ENCODE peak calls at places on chromosomes 2 and 18, in eight cellular contexts. H is psoas muscle, V is RWPE1, J is testis, Z is right lobe of liver, L is Karpas-422, M is heart left ventricle, W is SJSA1. F is an unnamed sample.

GRCh38 chr2:162118166-162119031 is 33.6 kb downstream of the GCG start:
- DNase-seq in H (peak), V (peak), J (no peak), Z (no peak), L (no peak), M (no peak), W (no peak), F (peak)

GRCh38 chr2:85089464-85090072 is 43.6 kb upstream of the TCF7L1 start:
- DNase-seq in H (no peak), V (no peak), J (no peak), Z (no peak), L (no peak), M (no peak), W (no peak), F (no peak)

GRCh38 chr2:9164112-9164608 is 42.5 kb upstream of the ASAP2 start:
- DNase-seq in H (no peak), V (no peak), J (no peak), Z (no peak), L (no peak), M (no peak), W (no peak), F (no peak)

GRCh38 chr2:144320491-144320890 is 199.4 kb downstream of the ZEB2 start:
- DNase-seq in H (no peak), V (peak), J (no peak), Z (no peak), L (peak), M (no peak), W (no peak), F (no peak)

GRCh38 chr2:95021015-95021399 is 4.5 kb upstream of the MAL start:
- DNase-seq in H (no peak), V (no peak), J (no peak), Z (no peak), L (no peak), M (no peak), W (no peak), F (no peak)

GRCh38 chr2:74333175-74333574 is 10.0 kb downstream of the SLC4A5 start:
- DNase-seq in H (no peak), V (no peak), J (peak), Z (no peak), L (peak), M (no peak), W (no peak), F (no peak)

GRCh38 chr2:113036763-113037162 is 15.9 kb downstream of the IL36B start:
- DNase-seq in H (no peak), V (no peak), J (no peak), Z (no peak), L (no peak), M (no peak), W (no peak), F (no peak)

GRCh38 chr2:239737144-239737463 is 288.0 kb downstream of the NDUFA10 start:
- DNase-seq in H (no peak), V (no peak), J (no peak), Z (peak), L (no peak), M (peak), W (no peak), F (no peak)

GRCh38 chr2:180419212-180419611 is 412.1 kb upstream of the CWC22 start:
- DNase-seq in H (no peak), V (no peak), J (no peak), Z (no peak), L (no peak), M (no peak), W (no peak), F (no peak)

GRCh38 chr2:30422437-30422805 is 24.6 kb upstream of the LCLAT1 start:
- DNase-seq in H (no peak), V (no peak), J (no peak), Z (no peak), L (no peak), M (no peak), W (peak), F (peak)

GRCh38 chr2:4354678-4355077 is 651.3 kb downstream of the DCDC2C start:
- DNase-seq in H (no peak), V (no peak), J (peak), Z (no peak), L (peak), M (no peak), W (no peak), F (no peak)

GRCh38 chr2:110983130-110983529 is 137.6 kb upstream of the BCL2L11 start:
- DNase-seq in H (no peak), V (no peak), J (no peak), Z (no peak), L (no peak), M (no peak), W (no peak), F (no peak)

GRCh38 chr18:40939636-40940035 is 1015.4 kb upstream of the PIK3C3 start:
- DNase-seq in H (no peak), V (no peak), J (peak), Z (no peak), L (no peak), M (no peak), W (no peak), F (peak)

GRCh38 chr2:165895974-165896373 is 57.6 kb downstream of the TTC21B start:
- DNase-seq in H (no peak), V (no peak), J (no peak), Z (no peak), L (no peak), M (no peak), W (no peak), F (no peak)

GRCh38 chr2:183063083-183063482 is 15.5 kb upstream of the DUSP19 start:
- DNase-seq in H (no peak), V (no peak), J (no peak), Z (no peak), L (no peak), M (no peak), W (no peak), F (no peak)

GRCh38 chr18:76491436-76491800 is 3.6 kb downstream of the ZNF516 start:
- DNase-seq in H (peak), V (peak), J (peak), Z (peak), L (peak), M (peak), W (no peak), F (peak)

GRCh38 chr18:48996901-48997463 is 46.2 kb upstream of the SMAD7 start:
- DNase-seq in H (no peak), V (no peak), J (no peak), Z (no peak), L (no peak), M (peak), W (peak), F (peak)

GRCh38 chr18:69943021-69943420 is 4.7 kb downstream of the CD226 start:
- DNase-seq in H (no peak), V (no peak), J (no peak), Z (no peak), L (peak), M (no peak), W (no peak), F (no peak)

DNA sequence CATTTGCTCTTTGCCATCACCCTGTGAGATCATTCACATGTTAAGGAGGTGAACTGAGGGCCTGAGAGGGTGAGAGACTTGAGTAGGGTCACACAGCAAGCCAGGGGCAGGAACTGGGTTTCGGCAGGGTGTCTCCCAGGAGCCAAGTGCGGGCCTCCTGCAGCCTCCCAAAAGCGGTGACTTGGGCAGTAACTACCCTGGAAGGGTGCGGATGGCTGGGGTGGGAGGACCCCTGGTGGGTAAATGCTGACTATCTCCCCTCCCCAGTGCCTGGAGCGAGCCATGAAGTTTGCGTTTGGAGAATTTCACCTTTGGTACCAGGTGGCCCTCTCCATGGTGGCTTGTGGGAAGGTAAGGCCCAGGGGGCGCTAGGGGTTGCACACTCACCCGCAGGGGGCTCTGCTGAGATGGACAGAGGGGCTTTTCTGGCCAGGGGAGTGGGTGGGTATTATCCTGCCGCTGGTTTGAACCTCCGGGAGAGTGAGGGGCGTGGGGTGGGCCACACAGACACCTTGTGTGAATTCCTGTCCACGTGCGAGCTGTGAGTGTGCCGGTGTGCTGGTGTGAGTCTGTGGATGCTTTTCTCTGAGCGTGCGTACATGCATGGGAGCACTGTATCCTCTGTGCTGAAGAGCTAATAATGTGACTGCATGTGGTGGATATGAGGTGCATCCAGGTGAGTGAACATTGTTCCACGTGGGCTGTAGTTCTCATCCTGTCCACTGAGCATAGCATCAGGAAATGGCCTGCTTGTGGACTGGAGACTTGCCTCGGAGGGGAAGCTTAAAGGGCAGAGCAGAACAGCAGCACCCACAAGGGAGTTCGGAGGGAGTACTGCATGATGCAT is 91.0 kb upstream of the MCFD2 start:
- DNase-seq in H (no peak), V (no peak), J (no peak), Z (no peak), L (no peak), M (peak), W (no peak), F (peak)
- H3K27ac ChIP-seq in H (peak), V (peak), J (peak), Z (no peak), L (no peak), M (no peak), W (no peak), F (peak)

GRCh38 chr18:8787764-8788163 is 82.4 kb downstream of the MTCL1 start:
- DNase-seq in H (no peak), V (no peak), J (no peak), Z (no peak), L (no peak), M (no peak), W (peak), F (no peak)
- H3K27ac ChIP-seq in H (no peak), V (no peak), J (no peak), Z (no peak), L (no peak), M (no peak), W (no peak), F (no peak)

GRCh38 chr2:97957432-97958183 is 38.1 kb downstream of the TMEM131 start:
- DNase-seq in H (no peak), V (no peak), J (no peak), Z (no peak), L (no peak), M (no peak), W (no peak), F (no peak)
- H3K27ac ChIP-seq in H (peak), V (no peak), J (no peak), Z (no peak), L (no peak), M (no peak), W (no peak), F (no peak)

GRCh38 chr2:207150294-207150693 is 15.5 kb downstream of the KLF7 start:
- DNase-seq in H (no peak), V (no peak), J (no peak), Z (no peak), L (no peak), M (no peak), W (no peak), F (no peak)
- H3K27ac ChIP-seq in H (no peak), V (no peak), J (no peak), Z (no peak), L (no peak), M (no peak), W (no peak), F (no peak)

GRCh38 chr2:72886505-72887031 is 640 bp upstream of the SPR start:
- DNase-seq in H (no peak), V (no peak), J (no peak), Z (no peak), L (no peak), M (no peak), W (no peak), F (no peak)
- H3K27ac ChIP-seq in H (peak), V (peak), J (peak), Z (peak), L (no peak), M (no peak), W (no peak), F (no peak)

GRCh38 chr18:23453657-23454011 is 547 bp downstream of the RIOK3 start:
- DNase-seq in H (no peak), V (peak), J (no peak), Z (no peak), L (peak), M (no peak), W (no peak), F (no peak)

GRCh38 chr18:23452728-23453656 is at the start of gene RIOK3:
- DNase-seq in H (peak), V (peak), J (peak), Z (peak), L (peak), M (peak), W (peak), F (peak)

GRCh38 chr18:23451491-23451890 is 1.6 kb upstream of the RIOK3 start:
- DNase-seq in H (no peak), V (no peak), J (no peak), Z (no peak), L (no peak), M (no peak), W (no peak), F (no peak)

GRCh38 chr18:23451011-23451410 is 2.1 kb upstream of the RIOK3 start:
- DNase-seq in H (no peak), V (no peak), J (no peak), Z (no peak), L (no peak), M (no peak), W (no peak), F (no peak)

GRCh38 chr18:23452347-23452727 is 750 bp upstream of the RIOK3 start:
- DNase-seq in H (no peak), V (no peak), J (no peak), Z (no peak), L (no peak), M (no peak), W (no peak), F (no peak)
- H3K27ac ChIP-seq in H (peak), V (peak), J (peak), Z (peak), L (no peak), M (peak), W (peak), F (no peak)

GRCh38 chr2:20352230-20353216 is 1.9 kb upstream of the PUM2 start:
- DNase-seq in H (no peak), V (no peak), J (no peak), Z (no peak), L (peak), M (no peak), W (no peak), F (no peak)
- H3K27ac ChIP-seq in H (peak), V (no peak), J (peak), Z (peak), L (no peak), M (no peak), W (no peak), F (no peak)

GRCh38 chr2:219042157-219042556 is 841 bp upstream of the CFAP65 start:
- DNase-seq in H (no peak), V (no peak), J (no peak), Z (no peak), L (no peak), M (no peak), W (no peak), F (no peak)

GRCh38 chr2:219035942-219036341 is 5.4 kb downstream of the CFAP65 start:
- DNase-seq in H (no peak), V (no peak), J (no peak), Z (no peak), L (no peak), M (no peak), W (no peak), F (no peak)

GRCh38 chr2:219037783-219038549 is 3.4 kb downstream of the CFAP65 start:
- DNase-seq in H (no peak), V (no peak), J (no peak), Z (no peak), L (no peak), M (no peak), W (no peak), F (no peak)

GRCh38 chr2:219041252-219041651 is at the start of gene CFAP65:
- DNase-seq in H (no peak), V (peak), J (peak), Z (no peak), L (no peak), M (no peak), W (no peak), F (no peak)

DNA sequence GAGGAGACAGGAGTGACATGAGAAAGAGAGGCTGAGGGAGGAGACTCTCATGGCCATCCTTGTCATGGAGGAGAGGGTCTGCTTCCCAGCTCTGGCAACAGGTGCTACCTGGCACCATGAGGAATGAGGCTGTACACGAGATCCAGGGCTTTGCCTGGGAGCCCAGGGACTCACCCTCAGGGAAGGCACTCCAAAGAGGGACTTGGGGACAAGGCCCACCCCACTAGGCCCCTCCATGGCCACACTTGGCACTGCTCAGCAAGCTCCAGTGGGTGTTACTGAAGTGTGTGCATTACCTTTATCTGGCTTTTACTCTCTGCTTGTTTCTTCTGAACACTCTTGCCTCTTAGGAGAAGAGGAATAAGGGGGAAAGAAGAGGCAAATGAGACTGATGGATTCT is 2.7 kb downstream of the CFAP65 start:
- DNase-seq in H (no peak), V (no peak), J (no peak), Z (no peak), L (no peak), M (no peak), W (no peak), F (no peak)
- H3K27ac ChIP-seq in H (no peak), V (no peak), J (no peak), Z (no peak), L (no peak), M (no peak), W (no peak), F (no peak)

DNA sequence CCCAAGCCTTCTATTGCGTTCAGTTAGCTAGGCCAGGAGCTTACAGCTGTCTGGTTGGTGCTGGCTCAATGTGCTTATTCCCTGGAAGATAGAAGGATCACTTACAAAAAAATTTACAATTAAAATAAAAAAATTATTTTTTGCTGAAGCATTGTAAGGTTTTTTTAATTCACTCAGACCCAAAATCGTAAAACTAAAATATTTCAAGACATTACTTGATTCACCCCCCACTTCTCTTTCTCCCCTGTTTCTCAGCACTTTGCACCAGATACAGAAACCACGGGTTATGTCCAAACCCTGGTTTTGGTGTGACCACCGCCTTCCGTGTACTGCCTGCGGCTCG is 901 bp upstream of the PTPRM start:
- DNase-seq in H (no peak), V (no peak), J (no peak), Z (no peak), L (no peak), M (no peak), W (no peak), F (no peak)
- H3K27ac ChIP-seq in H (peak), V (peak), J (peak), Z (peak), L (no peak), M (peak), W (peak), F (peak)

DNA sequence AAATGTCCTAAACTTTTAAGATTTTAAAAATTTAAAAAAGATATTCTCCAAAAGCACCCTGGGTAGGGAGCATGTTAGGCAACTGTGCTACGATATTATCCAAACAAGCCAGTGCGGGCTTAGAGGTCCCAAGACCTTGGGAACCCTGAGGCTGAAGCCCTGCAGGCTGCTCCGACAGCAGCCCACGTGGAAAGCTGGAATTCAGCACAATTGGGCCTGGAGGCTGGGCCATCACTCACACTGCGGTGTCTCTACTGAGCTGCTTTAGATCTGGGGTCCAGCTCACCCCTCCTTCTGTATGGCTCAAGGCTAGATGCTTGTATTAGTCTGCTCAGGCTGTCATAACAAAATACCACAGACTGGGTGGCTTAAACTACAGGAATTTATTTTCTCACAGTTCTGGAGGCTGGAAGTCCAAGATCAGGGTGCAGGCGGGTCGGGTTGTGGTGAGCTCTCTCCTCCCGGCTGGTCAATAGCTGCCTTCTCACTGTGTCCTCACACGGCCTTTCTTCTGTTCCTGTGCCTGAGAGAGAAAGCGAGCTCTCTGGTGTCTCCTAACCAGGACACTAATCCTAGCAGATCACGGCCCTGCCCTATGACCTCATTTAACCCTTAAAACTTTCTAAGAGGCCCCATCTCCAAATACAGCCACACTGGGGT is 42.5 kb downstream of the DPYSL5 start:
- DNase-seq in H (no peak), V (no peak), J (no peak), Z (no peak), L (no peak), M (no peak), W (peak), F (no peak)
- H3K27ac ChIP-seq in H (no peak), V (no peak), J (no peak), Z (no peak), L (no peak), M (no peak), W (no peak), F (no peak)